ENCODE peak calls at places on chromosomes 3 and 15, in four cellular contexts. M is fibroblast of lung, C is BE2C, V is lower lobe of right lung. D is an unnamed sample. For H3K36me3, the result is how much of the 10 kb centered on the place peaks cover.

GRCh38 chr3:160804762-160805161 is 48.7 kb downstream of the PPM1L start:
- DNase-seq in M (no peak), C (peak), V (no peak), D (peak)

GRCh38 chr3:17144665-17144993 is 259.9 kb downstream of the PLCL2 start:
- DNase-seq in M (no peak), C (no peak), V (no peak), D (no peak)

GRCh38 chr3:88282519-88283241 is 132.9 kb downstream of the C3orf38 start:
- DNase-seq in M (no peak), C (no peak), V (peak), D (no peak)

GRCh38 chr15:47726399-47726823 is 9.1 kb downstream of the SEMA6D start:
- DNase-seq in M (no peak), C (no peak), V (no peak), D (no peak)

GRCh38 chr3:103295974-103296570 is 861.3 kb downstream of the ZPLD1 start:
- DNase-seq in M (peak), C (peak), V (no peak), D (peak)

GRCh38 chr3:7793786-7794185 is 707.8 kb upstream of the LMCD1 start:
- DNase-seq in M (no peak), C (no peak), V (no peak), D (no peak)

GRCh38 chr3:17330660-17331059 is 411.8 kb downstream of the TBC1D5 start:
- DNase-seq in M (no peak), C (no peak), V (no peak), D (no peak)

GRCh38 chr3:123021986-123022510 is 5.5 kb downstream of the SEMA5B start:
- DNase-seq in M (no peak), C (no peak), V (no peak), D (no peak)

GRCh38 chr3:48463703-48464102 is 17.2 kb downstream of the ATRIP start:
- DNase-seq in M (no peak), C (no peak), V (no peak), D (no peak)

GRCh38 chr3:48464713-48465221 is 18.2 kb downstream of the ATRIP start:
- DNase-seq in M (no peak), C (no peak), V (peak), D (no peak)

GRCh38 chr3:48465531-48466378 is 19.2 kb downstream of the ATRIP start:
- DNase-seq in M (peak), C (peak), V (peak), D (peak)

GRCh38 chr3:48466386-48467109 is 20.0 kb downstream of the ATRIP start:
- DNase-seq in M (no peak), C (no peak), V (peak), D (peak)

GRCh38 chr3:48465237-48465530 is 18.6 kb downstream of the ATRIP start:
- DNase-seq in M (no peak), C (no peak), V (no peak), D (no peak)
- H3K36me3 ChIP-seq in M (under half), C (under half), V (under half), D (under half)

GRCh38 chr15:57534279-57534678 is 57.4 kb upstream of the MYZAP start:
- DNase-seq in M (no peak), C (no peak), V (no peak), D (no peak)
- H3K36me3 ChIP-seq in M (under half), C (under half), V (under half), D (under half)

DNA sequence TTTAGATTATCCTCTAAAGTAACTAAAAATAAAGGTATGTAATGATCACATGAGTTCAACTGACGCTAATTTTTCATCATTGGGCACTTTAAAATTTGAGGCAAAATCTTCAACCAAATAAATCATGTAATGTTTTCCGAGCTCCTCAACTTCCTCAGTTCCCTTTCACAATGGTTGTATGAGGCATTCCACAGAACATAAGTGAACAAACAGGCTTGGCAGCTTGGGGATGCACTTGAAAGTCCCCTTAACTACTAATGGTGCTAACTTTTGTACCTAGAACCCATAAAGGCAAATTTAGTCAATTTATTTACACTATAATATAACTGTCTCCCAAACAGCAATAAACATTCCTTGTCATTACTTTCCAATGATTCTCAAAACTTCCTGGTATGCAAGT is 1137.9 kb downstream of the ROBO2 start:
- DNase-seq in M (no peak), C (no peak), V (no peak), D (no peak)
- H3K36me3 ChIP-seq in M (under half), C (under half), V (under half), D (under half)

DNA sequence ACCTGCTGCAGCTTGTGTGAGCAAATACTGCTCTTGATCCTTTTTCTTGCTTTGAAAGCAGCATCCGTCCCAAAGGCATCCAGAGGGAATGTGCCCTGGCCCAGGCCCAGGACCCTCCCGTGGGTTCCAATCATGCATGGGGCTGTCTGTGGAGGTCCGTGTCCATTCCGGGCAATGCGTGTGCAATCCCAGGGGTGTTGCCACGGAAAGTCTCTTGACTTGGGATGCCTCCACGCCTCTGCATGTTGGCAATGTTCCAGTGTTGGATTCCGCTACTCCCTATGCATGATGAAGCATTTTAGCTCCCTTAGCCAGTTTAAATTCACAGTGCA is 105.7 kb downstream of the SNRPN start:
- DNase-seq in M (no peak), C (no peak), V (peak), D (no peak)
- H3K36me3 ChIP-seq in M (under half), C (half or more), V (half or more), D (half or more)